ENCODE peak calls at places on chromosomes 11 and 22, in five cellular contexts. F is SJSA1, X is NCI-H345, P is heart right ventricle, T is NAMALWA. Y is an unnamed sample.

GRCh38 chr11:9626778-9627394 is 37.0 kb upstream of the SWAP70 start:
- DNase-seq in F (no peak), X (no peak), P (peak), T (no peak), Y (no peak)

GRCh38 chr22:37233751-37234631 is 10.1 kb downstream of the RAC2 start:
- DNase-seq in F (no peak), X (no peak), P (no peak), T (no peak), Y (peak)

GRCh38 chr22:22912135-22912408 is 24.5 kb downstream of the IGLL5 start:
- DNase-seq in F (no peak), X (no peak), P (no peak), T (no peak), Y (no peak)

GRCh38 chr22:42188808-42189447 is 58.3 kb upstream of the CYP2D6 start:
- DNase-seq in F (peak), X (no peak), P (no peak), T (no peak), Y (no peak)

GRCh38 chr22:43375951-43376455 is 32.8 kb upstream of the SCUBE1 start:
- DNase-seq in F (peak), X (no peak), P (no peak), T (no peak), Y (no peak)

GRCh38 chr11:116984589-116984988 is 113.6 kb downstream of the SIK3 start:
- DNase-seq in F (peak), X (no peak), P (no peak), T (no peak), Y (no peak)

GRCh38 chr11:117426297-117426685 is 98.6 kb downstream of the CEP164 start:
- DNase-seq in F (peak), X (peak), P (peak), T (peak), Y (peak)

GRCh38 chr11:118661425-118662301 is 17.8 kb downstream of the TREH start:
- DNase-seq in F (no peak), X (no peak), P (no peak), T (no peak), Y (no peak)

GRCh38 chr11:2196970-2197770 is 25.6 kb upstream of the TH start:
- DNase-seq in F (peak), X (peak), P (peak), T (peak), Y (peak)

GRCh38 chr11:128477811-128478210 is 109.5 kb downstream of the ETS1 start:
- DNase-seq in F (no peak), X (no peak), P (no peak), T (no peak), Y (no peak)

GRCh38 chr11:11510939-11511338 is 110.9 kb downstream of the GALNT18 start:
- DNase-seq in F (no peak), X (peak), P (peak), T (no peak), Y (peak)

GRCh38 chr11:11993814-11994213 is 14.6 kb downstream of the DKK3 start:
- DNase-seq in F (peak), X (no peak), P (no peak), T (no peak), Y (no peak)

GRCh38 chr22:36182871-36183270 is 18.7 kb downstream of the APOL4 start:
- DNase-seq in F (no peak), X (no peak), P (no peak), T (no peak), Y (no peak)

GRCh38 chr11:14132312-14132711 is 169.8 kb downstream of the SPON1 start:
- DNase-seq in F (no peak), X (no peak), P (no peak), T (no peak), Y (no peak)

GRCh38 chr11:6216501-6216900 is 11.1 kb downstream of the C11orf42 start:
- DNase-seq in F (no peak), X (no peak), P (no peak), T (no peak), Y (no peak)

GRCh38 chr22:46946383-46946965 is 184.0 kb downstream of the TBC1D22A start:
- DNase-seq in F (no peak), X (no peak), P (no peak), T (no peak), Y (peak)

GRCh38 chr11:66691311-66691980 is 13.8 kb upstream of the RBM4B start:
- DNase-seq in F (no peak), X (no peak), P (no peak), T (no peak), Y (no peak)

GRCh38 chr11:114607753-114608459 is 12.3 kb upstream of the NXPE4 start:
- DNase-seq in F (no peak), X (no peak), P (no peak), T (no peak), Y (no peak)

GRCh38 chr22:22552630-22553029 is 6.4 kb downstream of the PRAME start:
- DNase-seq in F (no peak), X (no peak), P (no peak), T (no peak), Y (no peak)

GRCh38 chr11:33970984-33971466 is 79.1 kb upstream of the LMO2 start:
- DNase-seq in F (peak), X (peak), P (no peak), T (peak), Y (no peak)

GRCh38 chr11:74620537-74620936 is 28.2 kb downstream of the POLD3 start:
- DNase-seq in F (no peak), X (no peak), P (no peak), T (no peak), Y (no peak)

GRCh38 chr22:22692707-22693530 is 48.5 kb downstream of the GGTLC2 start:
- DNase-seq in F (no peak), X (peak), P (peak), T (peak), Y (peak)

GRCh38 chr22:49076300-49077035 is 751.2 kb downstream of the BRD1 start:
- DNase-seq in F (no peak), X (no peak), P (no peak), T (no peak), Y (peak)

GRCh38 chr11:67158241-67158640 is 39.2 kb downstream of the KDM2A start:
- DNase-seq in F (no peak), X (no peak), P (no peak), T (no peak), Y (no peak)

GRCh38 chr11:27013741-27014415 is 20.0 kb downstream of the FIBIN start:
- DNase-seq in F (no peak), X (no peak), P (no peak), T (no peak), Y (no peak)

GRCh38 chr11:90913131-90913668 is 690.4 kb upstream of the CHORDC1 start:
- DNase-seq in F (no peak), X (no peak), P (no peak), T (no peak), Y (no peak)

GRCh38 chr11:122180435-122180834 is 64.4 kb upstream of the BLID start:
- DNase-seq in F (peak), X (no peak), P (no peak), T (no peak), Y (no peak)

GRCh38 chr11:114348200-114349191 is 51.8 kb downstream of the C11orf71 start:
- DNase-seq in F (peak), X (peak), P (no peak), T (peak), Y (no peak)

GRCh38 chr22:39567135-39567946 is 3.2 kb upstream of the CACNA1I start:
- DNase-seq in F (no peak), X (no peak), P (no peak), T (no peak), Y (no peak)

GRCh38 chr11:82682003-82682751 is 51.5 kb downstream of the FAM181B start:
- DNase-seq in F (peak), X (peak), P (no peak), T (peak), Y (no peak)

GRCh38 chr11:114163231-114163631 is 103.7 kb downstream of the ZBTB16 start:
- DNase-seq in F (no peak), X (peak), P (no peak), T (no peak), Y (no peak)

GRCh38 chr11:121282376-121282775 is 10.2 kb upstream of the SC5D start:
- DNase-seq in F (no peak), X (peak), P (no peak), T (no peak), Y (no peak)

Y was measured in kidney.